ENCODE peak calls at places on chromosome 1, in eight cellular contexts. K is NCI-H524 treated with DMSO at 0.1 percent for 48 hours; Q is T-cell; D is activated T-helper 1 cell treated with anti-CD3 and anti-CD28 coated beads, Interleukin-12 subunit alpha, Interleukin-12 subunit beta, Interleukin-2, Interleukin-4 antibody, amounts not matched to agents 30 ng/mL and 10 ng/mL and 1 ng/mL, durations not matched to agents 14 hours and 24 hours and 36 hours; V is immature natural killer cell; M is SJCRH30; R is NCI-H1930; U is LHCN-M2. E is an unnamed sample.

GRCh38 chr1:7224644-7225043 is 439.4 kb downstream of the CAMTA1 start:
- DNase-seq in D (no peak), M (no peak), K (peak; percentile 79), V (no peak), Q (no peak), R (no peak), U (peak; percentile 11), E (no peak)

GRCh38 chr1:180912801-180913616 is at the start of gene KIAA1614:
- DNase-seq in V (no peak), R (no peak), D (no peak), U (peak; percentile 64), K (no peak), M (peak; percentile 62), Q (no peak), E (peak; percentile 91)

GRCh38 chr1:20380616-20381035 is 90.0 kb downstream of the VWA5B1 start:
- DNase-seq in D (no peak), M (no peak), R (no peak), V (no peak), U (peak; percentile 83), Q (no peak), K (no peak), E (peak; percentile 34)

GRCh38 chr1:53176452-53177344 is 19.9 kb upstream of the CPT2 start:
- DNase-seq in U (no peak), V (no peak), M (no peak), D (no peak), Q (no peak), K (peak; percentile 49), R (no peak), E (no peak)

GRCh38 chr1:227934476-227935313 is 13.0 kb downstream of the WNT9A start:
- DNase-seq in Q (no peak), M (peak; percentile 38), R (no peak), U (peak; percentile 77), V (peak; percentile 31), K (no peak), D (peak; percentile 22), E (peak; percentile 12)

GRCh38 chr1:11499825-11500331 is 20.9 kb downstream of the DISP3 start:
- DNase-seq in V (no peak), K (no peak), D (no peak), Q (no peak), U (no peak), M (no peak), R (no peak), E (peak; percentile 71)

GRCh38 chr1:165442053-165442452 is 2.9 kb downstream of the RXRG start:
- DNase-seq in Q (no peak), M (no peak), K (no peak), U (no peak), V (no peak), R (no peak), D (no peak), E (no peak)

GRCh38 chr1:53037159-53037558 is 24.9 kb upstream of the PODN start:
- DNase-seq in K (no peak), M (no peak), R (no peak), V (no peak), D (no peak), Q (no peak), U (no peak), E (no peak)

GRCh38 chr1:15489052-15489736 is 13.3 kb downstream of the CELA2B start:
- DNase-seq in R (no peak), M (peak; percentile 98), K (peak; percentile 84), D (no peak), Q (no peak), V (no peak), U (peak; percentile 69), E (peak; percentile 89)

GRCh38 chr1:167720965-167721616 is 691 bp upstream of the MPZL1 start:
- DNase-seq in D (no peak), V (no peak), U (peak; percentile 72), M (peak; percentile 26), R (no peak), K (no peak), Q (no peak), E (peak; percentile 41)

GRCh38 chr1:34681481-34682451 is 73.1 kb upstream of the GJB5 start:
- DNase-seq in Q (no peak), D (peak; percentile 9), V (no peak), R (peak; percentile 19), M (peak; percentile 38), K (no peak), U (peak; percentile 17), E (peak; percentile 9)

GRCh38 chr1:117499071-117499470 is 106.8 kb upstream of the TENT5C start:
- DNase-seq in U (peak; percentile 21), R (no peak), M (no peak), Q (no peak), V (no peak), K (no peak), D (no peak), E (no peak)

GRCh38 chr1:219790834-219791615 is 137.3 kb downstream of the SLC30A10 start:
- DNase-seq in D (no peak), R (no peak), M (no peak), Q (no peak), U (no peak), K (no peak), V (no peak), E (no peak)

GRCh38 chr1:167373398-167373797 is 144.9 kb downstream of the CD247 start:
- DNase-seq in Q (no peak), R (no peak), U (no peak), V (no peak), M (no peak), K (no peak), D (no peak), E (no peak)

GRCh38 chr1:25519624-25520023 is 23.8 kb upstream of the LDLRAP1 start:
- DNase-seq in M (no peak), Q (no peak), K (no peak), V (no peak), D (no peak), R (no peak), U (peak; percentile 90), E (no peak)

GRCh38 chr1:5980314-5981008 is 11.8 kb downstream of the NPHP4 start:
- DNase-seq in D (no peak), U (peak; percentile 28), R (no peak), M (peak; percentile 79), V (no peak), K (peak; percentile 2), Q (no peak), E (peak; percentile 96)

GRCh38 chr1:159066108-159066507 is 10.5 kb downstream of the AIM2 start:
- DNase-seq in M (no peak), K (no peak), U (no peak), D (no peak), R (no peak), V (no peak), Q (no peak), E (no peak)

GRCh38 chr1:42684139-42684538 is 1.9 kb downstream of the YBX1 start:
- DNase-seq in D (no peak), U (no peak), V (no peak), K (no peak), R (no peak), Q (no peak), M (no peak), E (no peak)

GRCh38 chr1:55155522-55155921 is 59.6 kb downstream of the USP24 start:
- DNase-seq in V (no peak), M (peak; percentile 6), K (no peak), Q (no peak), R (no peak), D (no peak), U (no peak), E (peak; percentile 55)

GRCh38 chr1:16342331-16343062 is 9.8 kb downstream of the FBXO42 start:
- DNase-seq in K (no peak), R (no peak), V (no peak), U (no peak), Q (no peak), D (no peak), M (no peak), E (no peak)

GRCh38 chr1:203057831-203058673 is 27.8 kb downstream of the MYOG start:
- DNase-seq in V (no peak), U (no peak), D (no peak), K (no peak), M (no peak), R (no peak), Q (no peak), E (no peak)

GRCh38 chr1:10941891-10942541 is 70.4 kb upstream of the TARDBP start:
- DNase-seq in M (peak; percentile 72), R (peak; percentile 28), U (peak; percentile 11), Q (peak; percentile 32), V (peak; percentile 50), K (no peak), D (peak; percentile 42), E (no peak)

GRCh38 chr1:29256395-29256794 is 20.1 kb downstream of the PTPRU start:
- DNase-seq in K (peak; percentile 55), V (no peak), R (no peak), Q (no peak), M (no peak), D (no peak), U (no peak), E (no peak)

GRCh38 chr1:84344286-84344685 is 42.8 kb downstream of the SAMD13 start:
- DNase-seq in V (no peak), M (no peak), D (no peak), Q (no peak), K (no peak), R (no peak), U (peak; percentile 24), E (no peak)

GRCh38 chr1:201164645-201165044 is 10.4 kb upstream of the TMEM9 start:
- DNase-seq in K (no peak), M (no peak), Q (no peak), V (no peak), D (no peak), R (peak; percentile 51), U (no peak), E (no peak)

GRCh38 chr1:9905010-9905409 is 5.1 kb downstream of the CTNNBIP1 start:
- DNase-seq in Q (no peak), U (peak; percentile 62), V (no peak), M (no peak), K (no peak), D (no peak), R (no peak), E (no peak)

GRCh38 chr1:197200468-197200899 is 54.0 kb upstream of the ASPM start:
- DNase-seq in Q (no peak), K (no peak), V (no peak), U (peak; percentile 19), D (no peak), R (no peak), M (no peak), E (no peak)

E was measured in posterior cingulate gyrus.